ENCODE peak calls at places on chromosome 7, in nine cellular contexts. X is H7, T is kidney epithelial cell, A is body of pancreas, P is lower lobe of right lung, V is thoracic aorta, Q is hepatocyte, G is HCT116, Z is psoas muscle. S is an unnamed sample.

GRCh38 chr7:132319481-132319880 is 256.8 kb downstream of the PLXNA4 start:
- DNase-seq in V (no peak), A (no peak), Q (no peak), X (no peak), T (no peak), Z (no peak), P (no peak), G (no peak), S (no peak)

GRCh38 chr7:139339025-139339424 is 2.1 kb upstream of the FMC1 start:
- DNase-seq in P (no peak), G (no peak), X (no peak), A (no peak), Q (no peak), T (no peak), Z (no peak), V (no peak), S (no peak)

GRCh38 chr7:102874966-102875365 is 37.8 kb upstream of the LRRC17 start:
- DNase-seq in P (no peak), T (no peak), Z (no peak), A (no peak), X (no peak), Q (no peak), G (no peak), V (no peak), S (no peak)

GRCh38 chr7:39605087-39605486 is 18.3 kb upstream of the RALA start:
- DNase-seq in A (no peak), Q (no peak), Z (no peak), V (no peak), T (no peak), P (no peak), X (no peak), G (no peak), S (no peak)

GRCh38 chr7:158933468-158934139 is 77.2 kb downstream of the DYNC2I1 start:
- DNase-seq in Q (no peak), G (no peak), X (peak; percentile 25), Z (no peak), A (no peak), P (no peak), V (no peak), T (no peak), S (no peak)

GRCh38 chr7:2805213-2806003 is 38.7 kb downstream of the GNA12 start:
- DNase-seq in Q (peak; percentile 56), X (no peak), A (no peak), Z (no peak), P (no peak), T (no peak), G (no peak), V (no peak), S (no peak)

GRCh38 chr7:30787476-30787875 is 16.3 kb downstream of the MINDY4 start:
- DNase-seq in V (no peak), X (no peak), A (no peak), T (no peak), G (no peak), Z (no peak), P (no peak), Q (no peak), S (no peak)

GRCh38 chr7:101631224-101631714 is 2.2 kb upstream of the MYL10 start:
- DNase-seq in Q (peak; percentile 15), A (no peak), X (no peak), T (no peak), G (no peak), Z (no peak), P (no peak), V (no peak), S (no peak)

GRCh38 chr7:95766086-95766485 is 6.3 kb upstream of the DYNC1I1 start:
- DNase-seq in Q (no peak), G (no peak), T (no peak), P (no peak), V (no peak), X (no peak), Z (no peak), A (no peak), S (no peak)

GRCh38 chr7:73858807-73859206 is 2.2 kb upstream of the TMEM270 start:
- DNase-seq in Q (no peak), T (no peak), P (no peak), X (no peak), A (no peak), Z (no peak), G (no peak), V (no peak), S (no peak)

DNA sequence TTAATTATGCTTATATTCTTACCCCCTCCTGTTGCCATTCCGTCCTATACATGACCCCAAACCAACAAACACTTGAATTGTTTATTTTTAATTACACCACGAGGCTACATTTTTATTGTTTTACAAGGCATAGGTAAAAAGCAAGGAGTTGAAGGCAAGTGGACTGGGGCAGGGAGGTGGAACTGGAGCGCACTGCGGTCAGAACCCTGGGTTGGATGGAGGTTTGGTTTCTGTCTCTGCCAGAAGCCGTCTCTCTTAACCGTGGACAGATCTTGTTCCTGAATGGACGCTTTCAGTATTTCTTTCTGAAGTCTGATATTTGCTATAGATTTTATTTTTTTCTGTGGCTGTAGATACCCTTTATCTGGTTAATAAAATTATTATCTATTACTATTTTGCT is 19.9 kb upstream of the IGFBP3 start:
- DNase-seq in P (no peak), Z (no peak), G (no peak), V (no peak), T (no peak), Q (no peak), A (no peak), X (no peak), S (no peak)
- H3K4me3 ChIP-seq in P (no peak overlapping the region), Z (no peak overlapping the region), G (no peak overlapping the region), V (no peak overlapping the region), T (no peak overlapping the region), Q (no peak overlapping the region), A (no peak overlapping the region), X (no peak overlapping the region), S (no peak overlapping the region)

DNA sequence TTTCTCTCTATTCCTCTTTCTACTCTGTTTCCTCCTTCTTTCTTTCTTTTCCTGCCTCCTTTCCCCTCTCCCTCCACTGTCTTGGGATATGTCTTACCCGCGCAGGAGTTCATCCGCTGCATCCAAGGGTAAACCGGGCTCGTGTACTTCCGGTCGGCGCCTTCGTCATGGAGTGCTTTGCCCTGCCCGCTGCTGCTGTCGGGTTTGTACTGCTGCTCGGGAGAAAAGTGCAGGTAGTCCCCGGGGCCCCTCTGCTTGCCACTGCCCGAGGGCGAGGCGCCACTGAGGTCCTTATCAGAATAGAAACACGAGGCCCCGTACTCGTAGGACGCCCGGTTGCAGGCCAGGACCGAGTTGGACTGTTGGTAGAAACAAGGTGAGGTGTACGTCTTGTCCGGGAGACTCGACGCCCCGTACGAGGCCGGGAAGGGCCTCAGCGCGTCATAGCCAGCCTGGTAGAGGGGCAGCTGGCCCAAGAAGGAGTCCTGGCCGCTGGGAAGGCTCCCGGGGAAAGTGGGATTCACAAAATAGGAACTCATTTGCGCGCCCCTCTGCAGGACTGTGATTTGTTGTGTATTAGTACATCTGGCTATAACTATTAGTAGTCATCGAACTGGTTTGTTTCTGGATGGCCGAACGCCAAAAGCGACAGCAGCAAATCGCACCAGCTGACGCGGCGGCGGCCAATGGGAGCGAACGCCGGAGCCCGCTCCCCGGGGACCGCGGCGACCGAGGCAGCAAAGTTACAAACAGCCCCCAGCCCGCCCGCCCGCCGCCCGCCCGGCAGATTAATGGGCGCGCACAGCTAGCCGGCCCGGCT is at the start of gene HOXA6:
- DNase-seq in Z (peak; percentile 78), G (no peak), P (peak; percentile 49), T (no peak), X (peak; percentile 81), A (peak; percentile 63), Q (no peak), V (no peak), S (no peak)
- H3K4me3 ChIP-seq in Z (peak within 1 kb of the TSS; percentile 75), G (peak within 1 kb of the TSS; percentile 71), P (peak within 1 kb of the TSS; percentile 60), T (peak within 1 kb of the TSS; percentile 71), X (no peak within 1 kb of the TSS), A (no peak within 1 kb of the TSS), Q (no peak within 1 kb of the TSS), V (peak within 1 kb of the TSS; percentile 71), S (peak within 1 kb of the TSS; percentile 75)

DNA sequence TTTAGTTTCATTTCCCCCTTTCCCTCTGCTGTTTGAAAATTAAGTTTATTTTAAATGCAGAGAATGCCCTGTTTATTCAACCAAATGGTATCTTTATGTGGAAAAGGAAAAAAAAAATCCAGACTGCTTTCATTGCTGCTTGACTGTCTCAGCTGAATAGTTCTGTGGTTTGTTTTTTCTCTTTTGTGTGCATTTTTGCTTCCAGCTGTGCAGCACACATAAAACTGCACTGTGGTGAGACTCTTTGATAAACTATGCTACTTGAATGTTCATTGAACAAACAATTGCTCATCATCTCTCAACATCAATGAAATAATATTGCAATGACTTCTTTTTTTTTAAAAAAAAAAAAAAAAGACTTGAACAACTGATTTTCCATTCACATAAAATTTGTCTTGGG is 78.6 kb upstream of the GLI3 start:
- DNase-seq in X (no peak), P (no peak), T (peak; percentile 62), A (no peak), Q (no peak), Z (no peak), G (no peak), V (no peak), S (peak; percentile 12)
- H3K4me3 ChIP-seq in X (no peak overlapping the region), P (no peak overlapping the region), T (no peak overlapping the region), A (no peak overlapping the region), Q (no peak overlapping the region), Z (no peak overlapping the region), G (no peak overlapping the region), V (no peak overlapping the region), S (no peak overlapping the region)

DNA sequence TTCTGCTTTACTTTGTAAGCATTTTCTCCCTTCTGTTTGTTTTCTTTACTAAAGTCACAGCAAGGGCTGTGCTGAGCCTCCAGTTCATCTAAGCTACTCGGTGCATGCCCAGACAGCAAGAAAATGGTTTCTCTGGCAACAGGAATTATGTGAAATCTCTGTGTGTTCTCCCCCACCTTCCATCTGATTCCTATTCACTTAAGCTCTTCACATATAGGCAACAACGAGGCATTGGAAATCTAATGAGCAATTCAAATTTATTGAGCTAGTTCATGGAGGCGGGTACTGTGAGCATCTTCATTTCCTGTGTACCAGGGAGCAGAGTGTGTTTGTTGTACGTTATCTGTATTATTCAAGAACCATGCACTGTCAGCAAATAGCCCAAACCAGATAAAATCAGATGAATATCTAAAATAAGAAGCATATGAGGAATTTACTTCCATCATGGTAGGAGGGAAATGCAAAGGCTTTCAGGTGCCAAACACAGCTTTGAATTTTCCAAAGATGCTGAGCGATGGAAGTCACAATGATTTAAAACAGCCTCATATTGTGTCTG is 739.1 kb downstream of the MAGI2 start:
- DNase-seq in A (no peak), P (no peak), V (no peak), G (no peak), T (no peak), Q (no peak), Z (no peak), X (no peak), S (no peak)
- H3K4me3 ChIP-seq in A (no peak overlapping the region), P (no peak overlapping the region), V (no peak overlapping the region), G (no peak overlapping the region), T (no peak overlapping the region), Q (no peak overlapping the region), Z (no peak overlapping the region), X (no peak overlapping the region), S (no peak overlapping the region)

GRCh38 chr7:142231716-142232115 is 26.1 kb downstream of the PRSS58 start:
- DNase-seq in X (peak; percentile 80), A (no peak), V (no peak), P (no peak), Q (peak; percentile 25), G (peak; percentile 46), Z (no peak), T (no peak), S (no peak)
- H3K4me3 ChIP-seq in X (no peak overlapping the region), A (no peak overlapping the region), V (no peak overlapping the region), P (no peak overlapping the region), Q (no peak overlapping the region), G (no peak overlapping the region), Z (no peak overlapping the region), T (no peak overlapping the region), S (no peak overlapping the region)